ENCODE peak calls at places on chromosomes 4 and X, in five cellular contexts. P, C, Y, T and L are unnamed samples.

GRCh38 chrX:283115-283845 is 2.1 kb downstream of the PLCXD1 start:
- DNase-seq in P (peak; percentile 83), C (peak; percentile 84), Y (peak; percentile 89), T (peak; percentile 90), L (peak; percentile 80)

GRCh38 chrX:118226060-118226428 is 109.4 kb upstream of the KLHL13 start:
- DNase-seq in P (no peak), C (peak; percentile 16), Y (no peak), T (peak; percentile 16), L (no peak)

GRCh38 chr4:169070895-169071218 is 60.8 kb upstream of the CBR4 start:
- DNase-seq in P (no peak), C (no peak), Y (peak; percentile 37), T (peak; percentile 33), L (no peak)

GRCh38 chr4:151199496-151200190 is 77.3 kb upstream of the PRSS48 start:
- DNase-seq in P (no peak), C (no peak), Y (no peak), T (no peak), L (no peak)

GRCh38 chr4:139367421-139368090 is 65.3 kb upstream of the NDUFC1 start:
- DNase-seq in P (peak; percentile 81), C (peak; percentile 72), Y (no peak), T (peak; percentile 44), L (no peak)

GRCh38 chr4:165779950-165780670 is 92.9 kb upstream of the TLL1 start:
- DNase-seq in P (no peak), C (peak; percentile 81), Y (no peak), T (peak; percentile 2), L (no peak)

GRCh38 chr4:153758136-153758535 is 1.7 kb downstream of the RNF175 start:
- DNase-seq in P (no peak), C (no peak), Y (no peak), T (no peak), L (no peak)

GRCh38 chr4:13403833-13404232 is 80.3 kb downstream of the RAB28 start:
- DNase-seq in P (no peak), C (peak; percentile 19), Y (no peak), T (no peak), L (no peak)

GRCh38 chr4:4694296-4694772 is 152.5 kb upstream of the STX18 start:
- DNase-seq in P (peak; percentile 23), C (no peak), Y (peak; percentile 60), T (peak; percentile 19), L (no peak)

GRCh38 chrX:39985551-39985950 is 112.2 kb downstream of the BCOR start:
- DNase-seq in P (no peak), C (no peak), Y (no peak), T (no peak), L (no peak)

GRCh38 chr4:153152453-153153338 is 51.5 kb upstream of the TRIM2 start:
- DNase-seq in P (peak; percentile 23), C (peak; percentile 46), Y (peak; percentile 57), T (peak; percentile 48), L (no peak)

GRCh38 chrX:71609095-71609750 is 9.1 kb downstream of the CXCR3 start:
- DNase-seq in P (no peak), C (no peak), Y (no peak), T (no peak), L (no peak)

GRCh38 chr4:168569066-168569908 is 72.4 kb downstream of the PALLD start:
- DNase-seq in P (no peak), C (peak; percentile 45), Y (peak; percentile 52), T (peak; percentile 50), L (no peak)

GRCh38 chr4:77036206-77036605 is 39.6 kb downstream of the CCNI start:
- DNase-seq in P (peak; percentile 94), C (peak; percentile 95), Y (no peak), T (peak; percentile 93), L (no peak)

GRCh38 chrX:17030092-17030491 is 83.6 kb downstream of the REPS2 start:
- DNase-seq in P (no peak), C (no peak), Y (no peak), T (no peak), L (no peak)

GRCh38 chrX:41033299-41033698 is 51.9 kb upstream of the USP9X start:
- DNase-seq in P (no peak), C (peak; percentile 5), Y (no peak), T (no peak), L (no peak)

GRCh38 chr4:123767801-123768200 is 371.2 kb downstream of the SPRY1 start:
- DNase-seq in P (peak; percentile 80), C (no peak), Y (no peak), T (no peak), L (no peak)

GRCh38 chrX:47166126-47166525 is 21.1 kb downstream of the RBM10 start:
- DNase-seq in P (peak; percentile 32), C (peak; percentile 49), Y (no peak), T (peak; percentile 62), L (no peak)

GRCh38 chr4:3226944-3227343 is 22.0 kb upstream of the MSANTD1 start:
- DNase-seq in P (no peak), C (no peak), Y (peak; percentile 21), T (no peak), L (no peak)

GRCh38 chr4:26885912-26886274 is 25.3 kb downstream of the STIM2 start:
- DNase-seq in P (no peak), C (no peak), Y (no peak), T (no peak), L (no peak)

GRCh38 chr4:6506616-6507140 is 34.3 kb upstream of the PPP2R2C start:
- DNase-seq in P (no peak), C (no peak), Y (no peak), T (no peak), L (no peak)

GRCh38 chrX:19772306-19772705 is 115.1 kb downstream of the SH3KBP1 start:
- DNase-seq in P (peak; percentile 38), C (peak; percentile 50), Y (no peak), T (peak; percentile 45), L (no peak)

GRCh38 chrX:24900234-24900633 is 115.5 kb downstream of the ARX start:
- DNase-seq in P (no peak), C (no peak), Y (no peak), T (no peak), L (no peak)

GRCh38 chrX:46683023-46683422 is 75.9 kb downstream of the SLC9A7 start:
- DNase-seq in P (peak; percentile 22), C (peak; percentile 39), Y (no peak), T (no peak), L (no peak)

GRCh38 chr4:183808102-183808466 is 97.0 kb upstream of the STOX2 start:
- DNase-seq in P (no peak), C (no peak), Y (peak; percentile 49), T (no peak), L (no peak)

GRCh38 chr4:119628281-119629141 is at the start of gene PDE5A:
- DNase-seq in P (peak; percentile 80), C (peak; percentile 77), Y (peak; percentile 90), T (peak; percentile 78), L (peak; percentile 59)

GRCh38 chr4:119627267-119628190 is 1.1 kb downstream of the PDE5A start:
- DNase-seq in P (peak; percentile 86), C (peak; percentile 80), Y (peak; percentile 67), T (peak; percentile 44), L (peak; percentile 33)

GRCh38 chr4:119626420-119626819 is 2.2 kb downstream of the PDE5A start:
- DNase-seq in P (no peak), C (peak; percentile 42), Y (no peak), T (no peak), L (no peak)

GRCh38 chr4:119626943-119627266 is 1.7 kb downstream of the PDE5A start:
- DNase-seq in P (no peak), C (no peak), Y (no peak), T (no peak), L (no peak)

DNA sequence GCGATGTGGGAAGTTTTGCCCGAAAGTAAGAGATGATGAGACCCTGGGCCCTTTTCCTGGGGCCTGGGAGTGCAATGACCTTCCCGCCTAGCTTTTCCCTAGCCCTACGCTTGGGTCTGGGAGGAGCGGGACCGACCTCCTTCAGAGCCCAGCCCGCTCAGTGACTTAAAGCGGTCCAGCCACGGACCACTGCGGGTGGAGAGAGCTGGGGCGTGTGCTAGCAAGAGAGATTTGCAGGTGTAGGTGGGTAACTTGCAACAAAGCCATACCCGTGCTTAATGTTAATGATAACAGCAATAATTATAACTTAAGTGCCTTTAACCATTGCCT is 503 bp upstream of the PDE5A start:
- DNase-seq in P (no peak), C (no peak), Y (no peak), T (no peak), L (no peak)
- TF ChIP-seq CTCF in P (no peak), C (no peak), Y (no peak), T (no peak), L (no peak)

GRCh38 chr4:120071192-120071795 is 4.6 kb upstream of the MAD2L1 start:
- DNase-seq in P (peak; percentile 80), C (peak; percentile 87), Y (peak; percentile 41), T (peak; percentile 82), L (peak; percentile 29)
- TF ChIP-seq CTCF in P (peak; percentile 75), C (peak; percentile 57), Y (peak; percentile 60), T (peak; percentile 60), L (peak; percentile 73)

DNA sequence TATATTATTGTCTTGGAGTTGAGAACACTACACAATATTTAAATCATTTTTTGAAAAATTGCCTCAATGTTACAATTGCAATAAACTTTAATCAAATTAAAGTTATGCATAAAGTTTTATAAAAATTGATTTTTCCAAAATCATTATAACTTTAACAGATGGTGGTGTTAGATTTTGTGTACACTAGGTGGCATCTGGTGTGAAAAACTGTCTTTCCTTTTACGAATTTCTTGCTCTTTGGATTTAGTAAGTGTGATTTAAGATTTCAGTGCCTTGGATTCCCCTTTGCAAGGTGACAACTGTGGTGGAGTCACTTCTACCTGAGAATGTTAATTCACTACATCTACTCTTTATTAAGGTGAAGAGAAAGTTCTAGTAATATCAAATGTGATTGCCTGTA is 91.6 kb downstream of the AREG start:
- DNase-seq in P (no peak), C (peak; percentile 61), Y (no peak), T (peak; percentile 56), L (no peak)
- TF ChIP-seq CTCF in P (peak; percentile 26), C (peak; percentile 43), Y (no peak), T (peak; percentile 42), L (no peak)

GRCh38 chr4:116668190-116668589 is 417.2 kb downstream of the TRAM1L1 start:
- DNase-seq in P (no peak), C (no peak), Y (no peak), T (no peak), L (no peak)
- TF ChIP-seq CTCF in P (no peak), C (no peak), Y (no peak), T (no peak), L (no peak)

DNA sequence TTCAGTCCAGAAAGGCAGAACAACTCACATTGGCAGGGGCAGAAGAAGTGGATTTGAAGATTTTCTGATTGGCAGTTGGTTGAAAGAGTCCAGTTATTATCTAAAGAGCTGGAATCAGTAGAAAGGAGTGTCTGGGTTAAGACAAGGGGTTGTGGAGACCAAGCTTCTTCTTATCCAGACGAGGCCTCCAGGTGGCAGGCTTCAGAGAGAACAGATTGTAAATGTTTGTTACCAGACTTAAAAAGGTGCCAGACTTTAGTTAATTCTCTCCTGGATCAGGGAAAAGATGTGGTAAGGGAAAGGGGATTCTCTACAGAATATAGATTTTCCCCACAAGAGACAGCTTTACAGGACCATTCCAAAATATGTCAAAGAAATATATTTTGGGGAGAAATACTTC is 36.7 kb upstream of the TLR3 start:
- DNase-seq in P (no peak), C (peak; percentile 17), Y (no peak), T (no peak), L (no peak)
- TF ChIP-seq CTCF in P (no peak), C (no peak), Y (no peak), T (peak; percentile 5), L (no peak)